ENCODE peak calls at places on chromosomes 12 and 14, in five cellular contexts. C, N, G, Y and T are unnamed samples.

GRCh38 chr14:32809255-32809654 is 129.4 kb upstream of the NPAS3 start:
- DNase-seq in C (no peak), G (no peak), N (no peak), Y (peak), T (no peak)

GRCh38 chr12:50788562-50788961 is 24.7 kb downstream of the ATF1 start:
- DNase-seq in Y (no peak), N (no peak), C (peak), G (peak), T (no peak)

GRCh38 chr14:60093606-60094005 is 1.9 kb downstream of the PCNX4 start:
- DNase-seq in C (no peak), G (no peak), N (no peak), Y (no peak), T (no peak)

GRCh38 chr14:50804181-50804721 is 26.7 kb downstream of the NIN start:
- DNase-seq in N (no peak), G (peak), Y (peak), C (peak), T (no peak)

GRCh38 chr12:124637586-124637985 is 70.2 kb upstream of the NCOR2 start:
- DNase-seq in N (no peak), G (no peak), Y (no peak), C (no peak), T (no peak)

GRCh38 chr14:20493634-20494033 is 11.7 kb upstream of the RNASE10 start:
- DNase-seq in N (no peak), C (no peak), G (no peak), Y (no peak), T (no peak)

GRCh38 chr12:57458665-57459054 is 925 bp upstream of the GLI1 start:
- DNase-seq in Y (no peak), C (no peak), G (no peak), N (no peak), T (no peak)

GRCh38 chr14:105204206-105204930 is 23.3 kb upstream of the NUDT14 start:
- DNase-seq in C (no peak), G (no peak), N (no peak), Y (peak), T (peak)

GRCh38 chr14:39186941-39187525 is 12.0 kb downstream of the PNN start:
- DNase-seq in Y (no peak), C (no peak), N (no peak), G (no peak), T (no peak)

GRCh38 chr14:103708750-103709187 is 6.5 kb downstream of the XRCC3 start:
- DNase-seq in G (no peak), C (no peak), Y (no peak), N (no peak), T (no peak)

GRCh38 chr12:113889806-113890581 is 76.1 kb downstream of the RBM19 start:
- DNase-seq in Y (no peak), C (no peak), G (no peak), N (no peak), T (no peak)

GRCh38 chr12:2339022-2339431 is 286.2 kb downstream of the CACNA1C start:
- DNase-seq in Y (peak), G (peak), N (no peak), C (no peak), T (no peak)

GRCh38 chr14:92492261-92492660 is 21.3 kb upstream of the RIN3 start:
- DNase-seq in G (no peak), N (no peak), Y (no peak), C (no peak), T (no peak)

GRCh38 chr12:64558754-64559153 is 51.5 kb upstream of the RASSF3 start:
- DNase-seq in N (no peak), G (no peak), Y (no peak), C (no peak), T (no peak)

GRCh38 chr14:54182419-54183040 is 214.3 kb upstream of the CDKN3 start:
- DNase-seq in G (peak), C (peak), Y (peak), N (no peak), T (no peak)